ENCODE peak calls at places on chromosomes 6 and 20, in eight cellular contexts. U, M, H, N, T, K, Q and J are unnamed samples.
A peak's percentile ranks its signal among the peaks of the same experiment; 100 is the strongest.

GRCh38 chr6:32126880-32127279 is 1.2 kb downstream of the ATF6B start:
- DNase-seq in U (no peak), M (no peak), H (no peak), N (no peak), T (no peak), K (no peak), Q (no peak), J (no peak)

GRCh38 chr6:40585661-40586269 is 1.4 kb downstream of the LRFN2 start:
- DNase-seq in U (no peak), M (no peak), H (peak; percentile 71), N (no peak), T (no peak), K (no peak), Q (no peak), J (no peak)

GRCh38 chr6:80527552-80528052 is 421.1 kb downstream of the BCKDHB start:
- DNase-seq in U (no peak), M (no peak), H (peak; percentile 86), N (no peak), T (no peak), K (peak; percentile 72), Q (no peak), J (no peak)

GRCh38 chr20:59064214-59064722 is 21.7 kb upstream of the PRELID3B start:
- DNase-seq in U (no peak), M (no peak), H (peak; percentile 80), N (no peak), T (no peak), K (no peak), Q (no peak), J (no peak)

GRCh38 chr6:73393278-73393677 is 1.4 kb upstream of the DDX43 start:
- DNase-seq in U (no peak), M (no peak), H (no peak), N (no peak), T (no peak), K (no peak), Q (no peak), J (peak; percentile 8)

GRCh38 chr6:3663081-3663480 is 88.4 kb downstream of the PXDC1 start:
- DNase-seq in U (no peak), M (no peak), H (no peak), N (no peak), T (no peak), K (no peak), Q (no peak), J (no peak)

GRCh38 chr6:26157150-26157837 is 70.1 kb downstream of the HFE start:
- DNase-seq in U (peak; percentile 71), M (peak; percentile 80), H (peak; percentile 94), N (no peak), T (no peak), K (no peak), Q (peak; percentile 80), J (no peak)

GRCh38 chr20:46955601-46956556 is 61.2 kb downstream of the EYA2 start:
- DNase-seq in U (no peak), M (no peak), H (no peak), N (no peak), T (no peak), K (no peak), Q (no peak), J (no peak)

GRCh38 chr6:155530219-155530834 is 74.7 kb upstream of the NOX3 start:
- DNase-seq in U (peak; percentile 26), M (no peak), H (peak; percentile 38), N (no peak), T (peak; percentile 80), K (peak; percentile 41), Q (peak; percentile 15), J (peak; percentile 66)

GRCh38 chr6:20202070-20202658 is 10.1 kb downstream of the MBOAT1 start:
- DNase-seq in U (no peak), M (no peak), H (no peak), N (no peak), T (peak; percentile 64), K (peak; percentile 84), Q (peak; percentile 53), J (peak; percentile 38)

GRCh38 chr6:139473731-139474130 is 99.3 kb upstream of the CITED2 start:
- DNase-seq in U (no peak), M (no peak), H (peak; percentile 48), N (no peak), T (no peak), K (no peak), Q (no peak), J (peak; percentile 41)

GRCh38 chr6:42939810-42940167 is 10.5 kb downstream of the CNPY3 start:
- DNase-seq in U (no peak), M (no peak), H (no peak), N (no peak), T (no peak), K (no peak), Q (no peak), J (no peak)

GRCh38 chr6:5379647-5380242 is 118.4 kb downstream of the FARS2 start:
- DNase-seq in U (peak; percentile 6), M (no peak), H (peak; percentile 20), N (no peak), T (peak; percentile 59), K (peak; percentile 42), Q (no peak), J (peak; percentile 19)

GRCh38 chr6:149961728-149962425 is 1.9 kb upstream of the ULBP1 start:
- DNase-seq in U (peak; percentile 37), M (peak; percentile 24), H (peak; percentile 9), N (no peak), T (peak; percentile 21), K (peak; percentile 53), Q (no peak), J (no peak)

GRCh38 chr6:107560657-107561056 is 70.7 kb downstream of the SOBP start:
- DNase-seq in U (no peak), M (no peak), H (no peak), N (peak; percentile 68), T (peak; percentile 52), K (no peak), Q (no peak), J (peak; percentile 67)

GRCh38 chr6:161233986-161234620 is 39.8 kb downstream of the AGPAT4 start:
- DNase-seq in U (no peak), M (peak; percentile 42), H (no peak), N (peak; percentile 94), T (peak; percentile 93), K (peak; percentile 6), Q (no peak), J (peak; percentile 93)

GRCh38 chr6:92174398-92175073 is 1244.8 kb downstream of the EPHA7 start:
- DNase-seq in U (no peak), M (no peak), H (no peak), N (no peak), T (no peak), K (no peak), Q (no peak), J (no peak)

GRCh38 chr6:81997091-81997926 is 244.8 kb upstream of the TENT5A start:
- DNase-seq in U (no peak), M (no peak), H (no peak), N (no peak), T (peak; percentile 82), K (no peak), Q (no peak), J (peak; percentile 88)

GRCh38 chr20:33859157-33859695 is 48.1 kb downstream of the CHMP4B start:
- DNase-seq in U (no peak), M (no peak), H (no peak), N (no peak), T (peak; percentile 41), K (peak; percentile 39), Q (peak; percentile 29), J (no peak)

GRCh38 chr6:3421145-3421544 is 35.7 kb downstream of the SLC22A23 start:
- DNase-seq in U (no peak), M (no peak), H (no peak), N (no peak), T (no peak), K (no peak), Q (no peak), J (no peak)

GRCh38 chr20:62367136-62367482 is at the start of gene LAMA5:
- DNase-seq in U (no peak), M (no peak), H (no peak), N (peak; percentile 86), T (no peak), K (peak; percentile 61), Q (no peak), J (no peak)

GRCh38 chr20:7503501-7503900 is 436.8 kb downstream of the HAO1 start:
- DNase-seq in U (no peak), M (no peak), H (no peak), N (no peak), T (peak; percentile 70), K (no peak), Q (no peak), J (no peak)

GRCh38 chr6:7146079-7146828 is 38.5 kb downstream of the RREB1 start:
- DNase-seq in U (no peak), M (no peak), H (no peak), N (peak; percentile 85), T (peak; percentile 61), K (no peak), Q (no peak), J (peak; percentile 69)

GRCh38 chr20:54189630-54190029 is 15.8 kb upstream of the CYP24A1 start:
- DNase-seq in U (no peak), M (no peak), H (no peak), N (no peak), T (no peak), K (no peak), Q (no peak), J (no peak)

GRCh38 chr6:79173378-79173777 is 61.1 kb downstream of the HMGN3 start:
- DNase-seq in U (no peak), M (no peak), H (no peak), N (no peak), T (no peak), K (no peak), Q (no peak), J (no peak)

GRCh38 chr6:90295854-90296345 is 743 bp downstream of the BACH2 start:
- DNase-seq in U (peak; percentile 73), M (peak; percentile 75), H (peak; percentile 71), N (peak; percentile 88), T (peak; percentile 64), K (peak; percentile 45), Q (peak; percentile 77), J (peak; percentile 70)

GRCh38 chr6:113909224-113909856 is 52.2 kb downstream of the MARCKS start:
- DNase-seq in U (peak; percentile 6), M (no peak), H (peak; percentile 70), N (no peak), T (peak; percentile 83), K (peak; percentile 47), Q (peak; percentile 40), J (peak; percentile 75)

GRCh38 chr6:166462461-166463135 is 79.9 kb upstream of the MPC1 start:
- DNase-seq in U (no peak), M (no peak), H (no peak), N (no peak), T (no peak), K (no peak), Q (no peak), J (no peak)

GRCh38 chr6:170452767-170453545 is 100.2 kb downstream of the PSMB1 start:
- DNase-seq in U (no peak), M (no peak), H (no peak), N (no peak), T (no peak), K (no peak), Q (no peak), J (no peak)